ENCODE peak calls at places on chromosomes 2 and 18, in six cellular contexts. L is H9, P is mesendoderm, J is fibroblast of lung, Q is neuronal stem cell, R is adipocyte. H is an unnamed sample.

GRCh38 chr18:78986018-78986481 is 6.4 kb downstream of the SALL3 start:
- DNase-seq in L (no peak), P (peak), J (no peak), Q (no peak), R (peak), H (no peak)

GRCh38 chr2:5939553-5939952 is 247.4 kb downstream of the SOX11 start:
- DNase-seq in L (no peak), P (no peak), J (no peak), Q (no peak), R (no peak), H (no peak)

GRCh38 chr2:158103358-158104021 is 1.8 kb downstream of the UPP2 start:
- DNase-seq in L (no peak), P (no peak), J (no peak), Q (no peak), R (no peak), H (no peak)

GRCh38 chr18:57134564-57135211 is 12.2 kb upstream of the BOD1L2 start:
- DNase-seq in L (no peak), P (peak), J (no peak), Q (peak), R (no peak), H (no peak)

GRCh38 chr18:23433360-23433759 is 19.7 kb upstream of the RIOK3 start:
- DNase-seq in L (no peak), P (no peak), J (peak), Q (no peak), R (no peak), H (peak)

GRCh38 chr2:240305369-240305962 is 130.0 kb upstream of the GPC1 start:
- DNase-seq in L (peak), P (no peak), J (no peak), Q (no peak), R (no peak), H (no peak)

GRCh38 chr2:155528034-155528433 is 804.5 kb downstream of the NR4A2 start:
- DNase-seq in L (no peak), P (no peak), J (no peak), Q (no peak), R (no peak), H (no peak)

GRCh38 chr2:53373126-53373525 is 394.5 kb upstream of the CHAC2 start:
- DNase-seq in L (no peak), P (no peak), J (no peak), Q (peak), R (no peak), H (no peak)

GRCh38 chr2:71556811-71557210 is 103.5 kb downstream of the DYSF start:
- DNase-seq in L (no peak), P (no peak), J (no peak), Q (no peak), R (no peak), H (no peak)

GRCh38 chr2:16031848-16032159 is 91.5 kb downstream of the MYCN start:
- DNase-seq in L (no peak), P (no peak), J (no peak), Q (no peak), R (no peak), H (peak)

GRCh38 chr2:72562451-72563153 is 263.2 kb downstream of the EXOC6B start:
- DNase-seq in L (no peak), P (peak), J (no peak), Q (no peak), R (peak), H (no peak)

GRCh38 chr18:394276-394996 is 106.1 kb downstream of the COLEC12 start:
- DNase-seq in L (no peak), P (no peak), J (no peak), Q (no peak), R (peak), H (no peak)

GRCh38 chr2:160892204-160892603 is 268.0 kb upstream of the TANK start:
- DNase-seq in L (no peak), P (no peak), J (no peak), Q (no peak), R (no peak), H (no peak)

GRCh38 chr2:204341887-204342276 is 203.4 kb upstream of the PARD3B start:
- DNase-seq in L (no peak), P (no peak), J (no peak), Q (no peak), R (no peak), H (no peak)

GRCh38 chr2:195368530-195369216 is 288.4 kb upstream of the SLC39A10 start:
- DNase-seq in L (no peak), P (no peak), J (no peak), Q (no peak), R (no peak), H (no peak)

GRCh38 chr2:147910990-147911473 is 66.2 kb downstream of the ACVR2A start:
- DNase-seq in L (no peak), P (peak), J (peak), Q (peak), R (peak), H (peak)

GRCh38 chr18:35458677-35459441 is 38.9 kb downstream of the INO80C start:
- DNase-seq in L (peak), P (peak), J (peak), Q (no peak), R (peak), H (peak)

GRCh38 chr18:10912790-10913560 is 236.4 kb downstream of the PIEZO2 start:
- DNase-seq in L (no peak), P (no peak), J (peak), Q (no peak), R (peak), H (no peak)

GRCh38 chr2:5391361-5391760 is 300.8 kb upstream of the SOX11 start:
- DNase-seq in L (no peak), P (no peak), J (peak), Q (no peak), R (no peak), H (no peak)

GRCh38 chr2:120759543-120760331 is 24.1 kb downstream of the GLI2 start:
- DNase-seq in L (peak), P (no peak), J (no peak), Q (no peak), R (no peak), H (no peak)

GRCh38 chr2:20666364-20667150 is at the start of gene GDF7:
- DNase-seq in L (peak), P (peak), J (no peak), Q (no peak), R (peak), H (peak)

DNA sequence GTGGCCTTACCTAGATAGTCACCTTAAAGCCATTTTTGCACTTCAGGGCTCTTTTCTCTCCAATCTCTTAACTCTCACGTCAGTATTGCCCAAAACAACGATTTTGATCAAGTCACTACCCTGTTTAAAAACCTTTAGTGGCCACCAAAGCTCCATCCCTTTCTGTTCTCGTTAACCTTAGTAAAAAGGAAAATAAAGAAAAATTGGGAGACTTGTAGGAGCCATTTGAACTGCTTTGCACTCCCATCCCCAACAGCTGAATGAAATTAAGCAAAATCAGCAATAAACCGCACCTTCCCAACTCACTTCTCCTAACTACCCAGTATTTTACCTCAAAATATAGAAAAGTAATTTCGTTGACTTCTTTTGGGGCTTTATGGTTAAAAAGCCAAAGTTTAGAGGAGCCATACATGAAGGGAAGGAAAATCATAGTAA is 686 bp upstream of the ARL5A start:
- DNase-seq in L (no peak), P (no peak), J (no peak), Q (no peak), R (no peak), H (no peak)
- H3K9ac ChIP-seq in L (no peak), P (peak), J (no peak), Q (no peak), R (peak), H (peak)

DNA sequence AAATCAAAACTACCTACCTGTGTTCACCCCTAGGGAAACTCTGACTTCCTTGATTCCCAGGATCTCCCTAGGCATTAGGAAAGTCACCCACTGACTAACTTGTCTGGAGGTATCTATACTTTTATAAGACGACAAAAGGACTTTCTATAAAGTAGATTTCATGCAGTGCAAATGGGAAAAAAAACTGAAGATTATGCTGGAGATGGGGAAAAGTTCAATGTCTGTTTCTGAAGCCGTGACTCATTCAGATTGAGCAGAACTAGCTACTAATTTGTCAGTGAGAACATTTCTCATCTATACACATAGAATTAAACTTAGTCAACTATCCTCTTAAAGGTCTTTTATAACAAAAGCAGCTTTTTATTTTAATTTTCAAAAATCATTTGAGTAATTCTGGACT is 6.0 kb downstream of the SEPTIN10 start:
- DNase-seq in L (no peak), P (no peak), J (peak), Q (no peak), R (peak), H (no peak)
- H3K9ac ChIP-seq in L (no peak), P (no peak), J (no peak), Q (no peak), R (peak), H (no peak)

DNA sequence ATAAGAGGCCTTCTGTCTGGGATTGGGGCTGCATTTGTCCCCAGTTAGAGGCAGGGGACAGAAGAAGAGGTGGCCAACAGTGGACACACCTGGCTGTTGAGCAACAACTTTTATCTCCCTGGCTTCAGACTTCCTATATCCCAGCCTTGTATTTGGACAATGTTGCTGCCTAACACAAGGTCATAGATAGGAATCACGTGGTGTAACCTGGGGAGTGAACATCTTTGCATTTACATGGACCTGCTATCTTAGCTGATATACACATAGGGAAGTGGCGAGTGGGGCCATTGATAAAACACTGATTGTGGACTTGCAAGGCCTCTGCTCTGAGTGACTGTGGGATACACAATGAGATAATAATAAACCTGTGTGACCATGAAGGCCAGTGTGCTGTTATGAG is 26.9 kb downstream of the RAPGEF4 start:
- DNase-seq in L (no peak), P (peak), J (no peak), Q (no peak), R (no peak), H (no peak)
- H3K9ac ChIP-seq in L (no peak), P (no peak), J (no peak), Q (no peak), R (no peak), H (no peak)

GRCh38 chr2:43087413-43087812 is 139.0 kb downstream of the ZFP36L2 start:
- DNase-seq in L (no peak), P (no peak), J (no peak), Q (no peak), R (no peak), H (no peak)
- H3K9ac ChIP-seq in L (no peak), P (no peak), J (no peak), Q (no peak), R (peak), H (peak)

GRCh38 chr2:60675309-60675708 is 80.8 kb upstream of the PAPOLG start:
- DNase-seq in L (no peak), P (peak), J (no peak), Q (no peak), R (no peak), H (no peak)
- H3K9ac ChIP-seq in L (no peak), P (no peak), J (no peak), Q (no peak), R (no peak), H (no peak)

GRCh38 chr2:42127425-42128424 is 41.4 kb upstream of the EML4 start:
- DNase-seq in L (no peak), P (no peak), J (no peak), Q (no peak), R (no peak), H (no peak)
- H3K9ac ChIP-seq in L (no peak), P (no peak), J (no peak), Q (no peak), R (no peak), H (no peak)

DNA sequence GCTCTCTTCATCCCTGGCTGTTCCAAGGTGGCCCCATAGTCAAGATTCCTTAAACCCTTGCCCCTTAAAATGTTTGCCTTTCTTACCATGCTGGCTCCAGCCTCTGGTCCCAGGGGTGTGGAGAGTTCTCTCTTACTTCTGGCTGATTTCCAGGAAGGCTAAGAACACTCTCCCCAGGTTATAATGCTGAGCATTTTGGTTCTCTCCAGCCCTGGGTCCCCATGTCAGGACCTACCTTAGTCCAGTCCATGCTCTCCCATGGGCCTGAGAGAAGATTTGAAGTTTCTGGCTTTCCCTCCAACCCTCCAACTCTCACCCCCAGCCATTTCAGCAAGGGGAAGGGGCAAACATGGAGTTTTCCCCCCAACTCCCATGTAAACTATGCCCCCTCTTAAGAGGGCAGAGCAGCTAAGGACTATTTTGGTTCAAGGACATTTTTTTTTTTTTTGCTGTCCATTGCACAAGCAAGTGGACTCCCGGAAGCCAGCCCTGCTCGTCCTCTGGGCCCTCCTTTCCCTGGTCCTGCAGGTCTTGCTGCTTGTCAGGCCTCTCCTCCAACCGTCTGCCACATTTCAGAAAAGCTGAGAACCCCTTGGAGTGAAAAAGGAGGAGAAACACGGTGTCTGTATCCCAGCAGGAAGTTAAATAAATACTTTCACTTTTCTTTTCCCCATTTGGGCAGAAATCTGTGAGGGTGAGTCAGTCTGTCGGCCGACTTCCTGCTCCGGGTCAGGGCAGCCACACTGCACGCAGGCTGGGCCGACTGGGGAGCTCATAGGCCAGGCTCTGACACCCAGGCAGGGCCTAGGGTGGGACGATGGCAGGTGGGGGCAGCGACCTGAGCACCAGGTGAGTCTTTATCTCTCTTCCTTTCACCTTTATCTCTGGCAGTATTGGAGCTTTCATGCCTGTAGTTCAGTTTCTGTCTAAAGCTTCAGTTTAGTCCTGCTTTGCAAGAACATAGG is at the start of gene SP140L:
- DNase-seq in L (no peak), P (peak), J (peak), Q (no peak), R (peak), H (peak)
- H3K9ac ChIP-seq in L (no peak), P (no peak), J (peak), Q (no peak), R (peak), H (peak)

DNA sequence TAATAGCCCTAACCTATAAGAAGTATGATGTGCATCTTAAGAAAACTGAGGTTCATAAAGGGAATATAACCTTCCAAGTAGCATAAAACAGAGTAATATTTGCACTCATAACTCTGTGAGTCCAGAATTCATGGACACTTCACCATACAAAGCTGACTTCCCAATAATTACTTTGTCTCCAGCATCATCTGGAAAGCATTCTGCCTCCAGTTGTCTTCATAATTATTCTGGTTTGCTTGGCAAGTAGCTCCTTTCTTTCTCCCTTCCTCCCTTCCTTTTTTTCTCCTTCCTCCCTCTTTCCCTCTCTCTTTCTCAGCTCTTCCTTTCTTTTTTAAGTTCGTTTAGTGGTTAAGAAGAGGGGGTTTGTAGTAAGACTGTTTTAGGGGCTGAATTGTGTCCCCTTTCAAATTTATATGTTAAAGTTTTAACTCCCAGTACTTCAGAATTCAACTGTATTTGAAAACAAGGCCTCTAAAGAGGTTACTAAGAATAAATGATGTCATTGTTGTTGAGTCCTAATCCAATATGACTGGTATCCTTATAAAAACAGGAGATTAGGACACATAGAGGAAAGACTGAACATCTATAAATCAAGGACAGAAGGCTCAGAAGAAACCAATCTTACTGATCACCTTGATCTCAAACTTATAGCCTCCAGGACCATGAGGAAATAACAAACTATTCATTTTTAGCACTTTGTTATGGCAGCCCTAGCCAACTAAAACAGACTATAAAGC is 28.9 kb downstream of the TFPI start:
- DNase-seq in L (no peak), P (no peak), J (no peak), Q (no peak), R (no peak), H (no peak)
- H3K9ac ChIP-seq in L (no peak), P (no peak), J (no peak), Q (no peak), R (no peak), H (no peak)

GRCh38 chr2:223585691-223586090 is 16.5 kb downstream of the SCG2 start:
- DNase-seq in L (no peak), P (no peak), J (peak), Q (no peak), R (peak), H (no peak)

GRCh38 chr2:223578846-223579245 is 23.3 kb downstream of the SCG2 start:
- DNase-seq in L (no peak), P (no peak), J (no peak), Q (no peak), R (no peak), H (no peak)

GRCh38 chr2:223586261-223586660 is 15.9 kb downstream of the SCG2 start:
- DNase-seq in L (no peak), P (no peak), J (peak), Q (no peak), R (peak), H (no peak)

GRCh38 chr2:223580951-223581350 is 21.2 kb downstream of the SCG2 start:
- DNase-seq in L (no peak), P (no peak), J (peak), Q (no peak), R (peak), H (no peak)

DNA sequence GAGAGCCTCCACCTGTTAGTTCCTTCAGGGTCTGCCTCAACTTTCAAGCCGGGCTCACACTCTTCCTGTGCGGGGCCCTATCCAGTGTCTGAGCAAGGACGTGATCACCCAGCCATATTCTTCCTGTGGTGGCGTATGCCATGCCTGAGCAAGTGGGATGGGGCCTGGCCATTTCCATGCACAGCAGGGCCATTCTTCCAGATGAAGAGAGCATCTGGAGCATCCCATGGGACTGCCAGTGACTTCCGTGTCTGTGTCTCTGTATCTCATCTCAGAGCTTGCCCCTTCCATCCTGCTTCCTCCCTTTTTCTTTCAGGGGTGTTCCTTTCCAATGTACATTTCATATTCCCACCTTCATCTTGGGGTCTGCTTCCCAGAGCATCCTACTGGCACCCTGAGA is 20.2 kb downstream of the SCG2 start:
- DNase-seq in L (no peak), P (no peak), J (no peak), Q (no peak), R (no peak), H (no peak)
- H3K9ac ChIP-seq in L (no peak), P (no peak), J (no peak), Q (no peak), R (no peak), H (no peak)

H was measured in colonic mucosa.